ENCODE peak calls at places on chromosomes 6 and 20, in ten cellular contexts. Y, H, L, N, B, I, X, V, J and W are unnamed samples.

GRCh38 chr6:113763311-113763766 is 93.8 kb upstream of the MARCKS start:
- DNase-seq in N (no peak), Y (no peak), B (peak; percentile 51), J (no peak), X (no peak), L (peak; percentile 14), H (no peak), V (no peak), I (no peak), W (peak; percentile 9)

GRCh38 chr6:85452441-85452881 is 2.6 kb downstream of the NT5E start:
- DNase-seq in N (no peak), H (no peak), B (peak; percentile 81), L (no peak), V (no peak), I (no peak), X (peak; percentile 28), J (no peak), Y (no peak), W (peak; percentile 87)

GRCh38 chr6:71404145-71404966 is 115.7 kb downstream of the OGFRL1 start:
- DNase-seq in H (no peak), L (peak; percentile 92), Y (peak; percentile 74), V (no peak), B (peak; percentile 96), X (peak; percentile 85), J (peak; percentile 71), I (no peak), N (no peak), W (peak; percentile 91)

GRCh38 chr20:31822421-31823330 is 3.5 kb downstream of the MYLK2 start:
- DNase-seq in J (peak; percentile 92), Y (peak; percentile 88), H (peak; percentile 82), V (peak; percentile 92), L (peak; percentile 67), B (peak; percentile 93), I (peak; percentile 76), N (peak; percentile 26), X (peak; percentile 62), W (peak; percentile 72)

GRCh38 chr6:7137335-7138106 is 29.8 kb downstream of the RREB1 start:
- DNase-seq in B (peak; percentile 90), N (no peak), X (peak; percentile 40), V (no peak), L (peak; percentile 49), Y (peak; percentile 12), J (peak; percentile 77), H (peak; percentile 59), I (peak; percentile 72), W (peak; percentile 54)

GRCh38 chr20:49172413-49172812 is 15.7 kb downstream of the STAU1 start:
- DNase-seq in Y (no peak), I (no peak), N (no peak), V (no peak), X (no peak), B (no peak), L (no peak), H (no peak), J (no peak), W (no peak)

GRCh38 chr6:144989319-144990099 is 704.4 kb downstream of the UTRN start:
- DNase-seq in H (no peak), J (no peak), I (no peak), L (peak; percentile 39), N (no peak), B (no peak), Y (no peak), V (no peak), X (no peak), W (no peak)

GRCh38 chr6:149876241-149876933 is 12.2 kb upstream of the LRP11 start:
- DNase-seq in I (no peak), B (no peak), L (no peak), V (no peak), H (no peak), N (no peak), J (no peak), X (no peak), Y (no peak), W (no peak)

GRCh38 chr6:52984247-52984646 is 10.8 kb downstream of the GSTA4 start:
- DNase-seq in X (no peak), N (no peak), L (no peak), V (no peak), Y (peak; percentile 31), J (no peak), I (no peak), B (peak; percentile 91), H (no peak), W (no peak)

GRCh38 chr6:45843848-45844521 is 171.7 kb downstream of the CLIC5 start:
- DNase-seq in Y (no peak), N (no peak), V (no peak), X (no peak), I (no peak), H (no peak), J (no peak), L (no peak), B (peak; percentile 93), W (peak; percentile 16)

GRCh38 chr6:48377115-48377514 is 266.1 kb upstream of the PTCHD4 start:
- DNase-seq in H (no peak), L (no peak), J (no peak), Y (no peak), B (no peak), I (no peak), V (no peak), N (no peak), X (no peak), W (no peak)

GRCh38 chr6:32213649-32214048 is 10.2 kb downstream of the NOTCH4 start:
- DNase-seq in X (no peak), L (no peak), Y (no peak), I (no peak), H (no peak), V (no peak), J (no peak), N (no peak), B (no peak), W (no peak)

GRCh38 chr6:20350215-20350614 is 51.5 kb upstream of the E2F3 start:
- DNase-seq in I (no peak), H (no peak), X (no peak), B (peak; percentile 44), V (no peak), Y (no peak), N (no peak), L (no peak), J (no peak), W (no peak)